ENCODE peak calls at places on chromosomes 1 and 21, in eight cellular contexts. A, D, I, W, Z, M, T and H are unnamed samples.

GRCh38 chr1:70385477-70385876 is 25.6 kb upstream of the CTH start:
- DNase-seq in A (no peak), D (no peak), I (no peak), W (no peak), Z (no peak), M (no peak), T (no peak), H (no peak)

GRCh38 chr21:34613679-34614442 is 1.1 kb downstream of the RCAN1 start:
- DNase-seq in A (peak), D (peak), I (no peak), W (peak), Z (no peak), M (peak), T (no peak), H (peak)

GRCh38 chr21:31180256-31181088 is 142.2 kb upstream of the KRTAP19-8 start:
- DNase-seq in A (peak), D (peak), I (no peak), W (no peak), Z (peak), M (peak), T (peak), H (peak)

GRCh38 chr1:29136463-29136915 is 12.8 kb upstream of the TMEM200B start:
- DNase-seq in A (peak), D (peak), I (no peak), W (no peak), Z (peak), M (peak), T (no peak), H (no peak)

GRCh38 chr1:39110325-39110851 is 84.2 kb downstream of the NDUFS5 start:
- DNase-seq in A (peak), D (peak), I (no peak), W (no peak), Z (peak), M (peak), T (no peak), H (peak)

GRCh38 chr1:204377800-204378608 is 18.3 kb upstream of the PLEKHA6 start:
- DNase-seq in A (peak), D (no peak), I (peak), W (peak), Z (no peak), M (no peak), T (no peak), H (peak)

GRCh38 chr1:9758559-9759121 is 65.1 kb downstream of the CLSTN1 start:
- DNase-seq in A (peak), D (no peak), I (no peak), W (no peak), Z (no peak), M (no peak), T (no peak), H (peak)

GRCh38 chr1:998905-999796 is 746 bp downstream of the HES4 start:
- DNase-seq in A (no peak), D (peak), I (peak), W (peak), Z (peak), M (peak), T (no peak), H (no peak)

GRCh38 chr1:157114183-157115121 is 14.8 kb upstream of the ETV3L start:
- DNase-seq in A (no peak), D (no peak), I (no peak), W (peak), Z (no peak), M (no peak), T (no peak), H (no peak)

GRCh38 chr21:41435728-41436127 is 9.7 kb downstream of the MX1 start:
- DNase-seq in A (no peak), D (no peak), I (no peak), W (peak), Z (no peak), M (no peak), T (no peak), H (no peak)

GRCh38 chr1:226608699-226609505 is 60.3 kb downstream of the STUM start:
- DNase-seq in A (peak), D (peak), I (peak), W (no peak), Z (peak), M (peak), T (peak), H (peak)

GRCh38 chr1:11990303-11991032 is 10.2 kb downstream of the MFN2 start:
- DNase-seq in A (peak), D (no peak), I (no peak), W (no peak), Z (no peak), M (peak), T (no peak), H (peak)

GRCh38 chr1:113396585-113396984 is 6.3 kb downstream of the MAGI3 start:
- DNase-seq in A (peak), D (peak), I (no peak), W (no peak), Z (peak), M (peak), T (no peak), H (peak)

GRCh38 chr1:97902067-97902466 is 18.8 kb downstream of the DPYD start:
- DNase-seq in A (no peak), D (peak), I (no peak), W (no peak), Z (peak), M (no peak), T (no peak), H (no peak)

GRCh38 chr1:215601276-215601675 is 34.2 kb downstream of the KCTD3 start:
- DNase-seq in A (no peak), D (no peak), I (no peak), W (no peak), Z (no peak), M (no peak), T (no peak), H (no peak)

GRCh38 chr1:204445860-204446412 is 34.3 kb upstream of the PPP1R15B start:
- DNase-seq in A (no peak), D (no peak), I (peak), W (no peak), Z (peak), M (peak), T (peak), H (no peak)

GRCh38 chr1:171310661-171311087 is 3.3 kb upstream of the FMO4 start:
- DNase-seq in A (peak), D (no peak), I (no peak), W (no peak), Z (no peak), M (no peak), T (no peak), H (peak)

GRCh38 chr1:231093158-231093922 is 53.3 kb upstream of the FAM89A start:
- DNase-seq in A (no peak), D (no peak), I (no peak), W (no peak), Z (peak), M (no peak), T (no peak), H (no peak)

GRCh38 chr1:231600461-231600976 is 26.1 kb upstream of the DISC1 start:
- DNase-seq in A (no peak), D (peak), I (no peak), W (no peak), Z (peak), M (peak), T (no peak), H (no peak)

GRCh38 chr1:165143437-165144065 is 213.0 kb downstream of the LMX1A start:
- DNase-seq in A (peak), D (peak), I (peak), W (no peak), Z (no peak), M (no peak), T (peak), H (peak)

GRCh38 chr21:38675450-38675849 is 130.3 kb upstream of the ETS2 start:
- DNase-seq in A (no peak), D (no peak), I (no peak), W (no peak), Z (no peak), M (no peak), T (no peak), H (no peak)
- H3K4me3 ChIP-seq in A (no peak), D (no peak), I (no peak), W (no peak), Z (no peak), M (no peak), T (no peak), H (no peak)

GRCh38 chr1:21652101-21652936 is 16.8 kb downstream of the RAP1GAP start:
- DNase-seq in A (no peak), D (no peak), I (no peak), W (no peak), Z (no peak), M (no peak), T (no peak), H (no peak)
- H3K4me3 ChIP-seq in A (no peak), D (no peak), I (no peak), W (no peak), Z (no peak), M (no peak), T (no peak), H (no peak)

GRCh38 chr1:24152631-24153494 is 9.9 kb upstream of the IL22RA1 start:
- DNase-seq in A (no peak), D (no peak), I (no peak), W (peak), Z (no peak), M (no peak), T (peak), H (no peak)

GRCh38 chr1:24151175-24151533 is 8.2 kb upstream of the IL22RA1 start:
- DNase-seq in A (peak), D (no peak), I (peak), W (peak), Z (no peak), M (no peak), T (peak), H (peak)

GRCh38 chr1:24147194-24147593 is 4.3 kb upstream of the IL22RA1 start:
- DNase-seq in A (no peak), D (no peak), I (no peak), W (no peak), Z (no peak), M (no peak), T (no peak), H (no peak)

GRCh38 chr1:24149854-24150227 is 6.9 kb upstream of the IL22RA1 start:
- DNase-seq in A (peak), D (peak), I (peak), W (peak), Z (peak), M (peak), T (no peak), H (peak)

DNA sequence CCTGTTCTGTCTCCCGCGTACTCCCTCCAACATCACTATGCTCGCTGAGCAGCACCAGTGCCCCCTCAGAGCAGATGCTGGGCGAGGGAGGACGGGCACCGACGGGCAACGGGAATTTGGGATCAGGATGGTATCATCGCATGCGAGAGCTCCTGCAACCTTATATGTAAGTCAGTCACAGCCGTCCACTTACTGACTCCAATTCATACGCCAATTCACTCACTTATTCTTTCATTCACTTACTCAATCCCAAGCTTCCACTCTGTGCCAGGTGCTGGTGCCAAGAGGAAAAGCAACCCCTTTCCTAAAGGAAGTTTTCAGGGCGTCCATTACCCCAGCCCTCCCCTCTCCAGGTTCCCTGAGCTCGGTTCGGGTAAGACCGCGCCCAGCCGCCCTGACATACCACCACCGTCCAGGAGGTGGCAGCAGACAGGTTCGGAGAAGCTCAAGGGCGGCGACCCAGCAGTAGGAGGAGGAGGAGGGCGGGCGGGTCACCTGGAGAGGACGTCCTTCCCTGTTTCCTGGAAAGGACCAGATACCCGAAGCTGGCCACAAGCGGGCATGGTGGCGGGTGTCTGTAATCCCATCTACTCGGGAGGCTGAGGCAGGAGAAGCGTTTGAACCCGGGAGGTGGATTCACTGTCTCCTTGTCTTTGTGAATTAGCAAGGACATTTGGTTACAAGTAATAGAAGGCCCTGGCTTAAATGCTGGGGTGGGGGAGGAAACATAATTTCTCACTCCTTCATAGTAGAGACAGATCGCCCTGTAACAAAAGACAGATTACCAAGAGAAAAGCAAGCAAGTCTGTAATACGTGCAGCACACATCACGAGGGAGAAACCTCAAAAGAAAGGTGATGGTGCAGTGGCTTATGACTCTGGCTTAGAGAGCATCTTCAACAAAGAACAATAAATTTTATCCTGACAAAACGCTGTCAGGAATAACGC is 7.6 kb upstream of the IL22RA1 start:
- DNase-seq in A (peak), D (peak), I (peak), W (peak), Z (peak), M (peak), T (peak), H (peak)
- H3K4me3 ChIP-seq in A (peak), D (peak), I (no peak), W (no peak), Z (peak), M (no peak), T (peak), H (peak)

DNA sequence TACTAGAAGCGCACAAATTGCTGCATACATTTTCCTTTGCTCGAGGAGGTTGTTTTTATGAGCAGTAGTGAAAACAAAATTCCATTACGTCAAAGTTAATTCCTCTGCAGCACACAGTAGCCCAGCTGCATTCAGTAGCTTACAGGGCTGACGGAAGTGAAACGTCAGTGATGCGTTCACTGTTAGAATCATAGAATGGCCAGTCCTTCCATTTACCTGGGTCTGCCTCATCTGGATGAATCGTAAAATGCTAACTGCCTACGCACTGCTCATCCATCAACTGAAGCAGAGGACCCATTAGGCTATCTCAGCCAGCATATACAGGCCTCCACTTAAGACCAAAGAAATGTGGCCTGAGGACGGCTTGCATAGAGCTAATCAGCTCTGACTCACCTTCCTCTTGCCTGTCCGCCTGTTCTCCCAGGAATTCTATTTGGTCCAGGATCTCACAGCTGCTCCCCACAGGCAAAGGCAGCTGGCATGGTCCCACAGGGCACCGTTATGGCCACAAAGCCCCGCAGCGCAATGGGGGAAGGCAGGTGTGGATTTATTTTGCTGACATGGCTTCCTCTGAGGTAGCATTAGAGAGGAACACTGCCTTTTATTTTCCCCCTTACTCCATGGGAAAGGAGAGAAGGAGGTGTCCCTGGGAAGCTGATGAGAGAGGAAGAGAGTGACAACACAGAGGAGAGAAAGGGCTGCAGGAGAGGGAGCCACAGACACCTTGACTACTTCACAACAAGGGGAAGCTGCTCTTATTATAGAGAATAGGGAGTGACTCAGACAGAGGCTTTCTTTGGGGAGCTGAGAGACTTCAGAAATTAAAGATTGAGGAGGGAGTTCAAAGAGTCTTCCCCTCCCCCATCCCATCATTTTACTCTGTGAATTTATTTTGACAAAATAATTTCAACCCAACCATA is 177.7 kb downstream of the HHIPL2 start:
- DNase-seq in A (peak), D (peak), I (no peak), W (no peak), Z (peak), M (peak), T (no peak), H (peak)
- H3K4me3 ChIP-seq in A (no peak), D (no peak), I (no peak), W (no peak), Z (no peak), M (no peak), T (no peak), H (no peak)

DNA sequence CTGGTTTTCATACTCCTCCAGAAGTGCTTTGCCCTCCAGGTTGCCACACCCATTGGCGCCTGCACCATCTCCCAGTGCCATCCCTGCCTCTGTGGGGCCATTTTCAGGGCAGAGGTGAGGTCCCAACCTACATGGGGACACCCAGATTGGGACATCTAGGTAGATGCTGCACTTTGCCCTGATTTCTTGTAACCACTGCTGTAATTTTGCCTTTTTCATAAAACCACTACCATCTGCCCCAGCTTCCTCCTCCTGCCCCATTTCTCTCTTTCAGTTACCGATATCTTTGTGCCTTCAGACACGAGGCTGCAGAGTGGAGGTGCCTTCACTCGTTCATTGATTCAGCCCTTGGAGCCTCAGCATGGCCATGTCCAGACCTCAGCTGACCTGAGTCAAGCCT is 21.4 kb downstream of the FAAH start:
- DNase-seq in A (no peak), D (no peak), I (no peak), W (no peak), Z (no peak), M (no peak), T (no peak), H (no peak)
- H3K4me3 ChIP-seq in A (no peak), D (no peak), I (no peak), W (no peak), Z (no peak), M (no peak), T (no peak), H (no peak)